ENCODE peak calls at places on chromosomes 2 and 18, in nine cellular contexts. V is GM23248, N is astrocyte of the spinal cord, C is heart right ventricle, U is dorsolateral prefrontal cortex, Z is fibroblast of mammary gland, T is epithelial cell of esophagus, L is choroid plexus epithelial cell, W is neuronal stem cell. O is an unnamed sample.

GRCh38 chr2:136136921-136137320 is 19.0 kb upstream of the CXCR4 start:
- DNase-seq in V (no peak), N (no peak), C (no peak), U (no peak), Z (no peak), T (no peak), L (no peak), W (no peak), O (peak)

GRCh38 chr2:224919472-224920110 is 122.7 kb downstream of the DOCK10 start:
- DNase-seq in V (no peak), N (no peak), C (no peak), U (no peak), Z (no peak), T (no peak), L (no peak), W (no peak), O (no peak)

GRCh38 chr18:63591725-63592124 is 4.6 kb downstream of the SERPINB13 start:
- DNase-seq in V (peak), N (no peak), C (no peak), U (no peak), Z (no peak), T (no peak), L (no peak), W (no peak), O (no peak)

GRCh38 chr2:190180313-190181065 is 118.0 kb upstream of the MSTN start:
- DNase-seq in V (peak), N (peak), C (peak), U (peak), Z (peak), T (peak), L (no peak), W (peak), O (peak)

GRCh38 chr2:98830573-98831145 is 99.7 kb upstream of the MGAT4A start:
- DNase-seq in V (no peak), N (no peak), C (no peak), U (no peak), Z (no peak), T (no peak), L (no peak), W (no peak), O (no peak)

GRCh38 chr2:111694690-111695089 is 189.3 kb downstream of the ANAPC1 start:
- DNase-seq in V (peak), N (peak), C (no peak), U (no peak), Z (peak), T (peak), L (peak), W (no peak), O (no peak)

GRCh38 chr18:13613591-13614317 is 112.6 kb downstream of the FAM210A start:
- DNase-seq in V (no peak), N (no peak), C (no peak), U (no peak), Z (no peak), T (no peak), L (no peak), W (no peak), O (no peak)

GRCh38 chr18:55607763-55608162 is 19.8 kb upstream of the TCF4 start:
- DNase-seq in V (no peak), N (no peak), C (no peak), U (no peak), Z (no peak), T (no peak), L (no peak), W (no peak), O (no peak)

GRCh38 chr2:121080013-121080772 is 204.8 kb downstream of the TFCP2L1 start:
- DNase-seq in V (peak), N (peak), C (peak), U (no peak), Z (peak), T (peak), L (peak), W (peak), O (peak)

GRCh38 chr2:25310965-25311865 is 30.5 kb downstream of the DNMT3A start:
- DNase-seq in V (no peak), N (no peak), C (peak), U (no peak), Z (no peak), T (peak), L (no peak), W (no peak), O (peak)

GRCh38 chr2:230793573-230794359 is 71.0 kb upstream of the ITM2C start:
- DNase-seq in V (peak), N (peak), C (peak), U (peak), Z (peak), T (peak), L (peak), W (no peak), O (no peak)

GRCh38 chr2:109419960-109420370 is 193.8 kb downstream of the SEPTIN10 start:
- DNase-seq in V (peak), N (no peak), C (no peak), U (peak), Z (no peak), T (no peak), L (no peak), W (no peak), O (no peak)

GRCh38 chr2:108637304-108637669 is 82.0 kb upstream of the RANBP2 start:
- DNase-seq in V (peak), N (peak), C (peak), U (peak), Z (peak), T (no peak), L (peak), W (no peak), O (no peak)

GRCh38 chr2:172011814-172012580 is 12.2 kb downstream of the METAP1D start:
- DNase-seq in V (no peak), N (no peak), C (no peak), U (no peak), Z (no peak), T (no peak), L (no peak), W (no peak), O (no peak)

GRCh38 chr2:190110131-190110530 is 47.6 kb upstream of the MSTN start:
- DNase-seq in V (peak), N (peak), C (no peak), U (no peak), Z (no peak), T (no peak), L (peak), W (no peak), O (no peak)

GRCh38 chr2:40160730-40161129 is 291.2 kb downstream of the SLC8A1 start:
- DNase-seq in V (no peak), N (no peak), C (no peak), U (no peak), Z (no peak), T (no peak), L (no peak), W (no peak), O (no peak)

GRCh38 chr18:23058746-23059440 is 76.4 kb upstream of the CABLES1 start:
- DNase-seq in V (peak), N (no peak), C (no peak), U (no peak), Z (no peak), T (no peak), L (no peak), W (no peak), O (no peak)

GRCh38 chr2:58976374-58977055 is 735.4 kb upstream of the FANCL start:
- DNase-seq in V (no peak), N (no peak), C (no peak), U (no peak), Z (no peak), T (no peak), L (no peak), W (no peak), O (no peak)

GRCh38 chr2:132489150-132489549 is 72.5 kb downstream of the GPR39 start:
- DNase-seq in V (peak), N (peak), C (peak), U (no peak), Z (no peak), T (peak), L (peak), W (peak), O (peak)

GRCh38 chr2:56613917-56614316 is 430.1 kb downstream of the CCDC85A start:
- DNase-seq in V (peak), N (peak), C (no peak), U (no peak), Z (peak), T (no peak), L (no peak), W (no peak), O (no peak)

GRCh38 chr2:176527141-176527901 is 258.1 kb downstream of the MTX2 start:
- DNase-seq in V (peak), N (no peak), C (peak), U (no peak), Z (peak), T (no peak), L (no peak), W (no peak), O (no peak)

GRCh38 chr2:8694737-8695136 is 12.9 kb downstream of the ID2 start:
- DNase-seq in V (peak), N (peak), C (no peak), U (no peak), Z (peak), T (peak), L (peak), W (no peak), O (no peak)

GRCh38 chr18:23487738-23488625 is 15.3 kb upstream of the RMC1 start:
- DNase-seq in V (peak), N (peak), C (no peak), U (no peak), Z (no peak), T (peak), L (peak), W (no peak), O (no peak)

GRCh38 chr2:74958277-74959105 is at the start of gene POLE4:
- DNase-seq in V (peak), N (peak), C (peak), U (peak), Z (peak), T (peak), L (peak), W (peak), O (peak)

GRCh38 chr2:73258186-73258912 is 24.2 kb downstream of the CCT7 start:
- DNase-seq in V (no peak), N (no peak), C (no peak), U (no peak), Z (no peak), T (no peak), L (no peak), W (no peak), O (peak)

GRCh38 chr18:28127228-28127627 is 49.7 kb downstream of the CDH2 start:
- DNase-seq in V (no peak), N (no peak), C (peak), U (no peak), Z (no peak), T (no peak), L (no peak), W (no peak), O (no peak)
- H3K4me3 ChIP-seq in V (no peak), N (no peak), C (no peak), U (no peak), Z (no peak), T (no peak), L (no peak), W (no peak), O (peak)

GRCh38 chr18:35730738-35731370 is 149.3 kb downstream of the GALNT1 start:
- DNase-seq in V (no peak), N (no peak), C (peak), U (no peak), Z (peak), T (no peak), L (no peak), W (no peak), O (no peak)
- H3K4me3 ChIP-seq in V (no peak), N (no peak), C (peak), U (peak), Z (no peak), T (no peak), L (no peak), W (no peak), O (no peak)

GRCh38 chr18:62585274-62586147 is 62.7 kb downstream of the ZCCHC2 start:
- DNase-seq in V (no peak), N (no peak), C (no peak), U (no peak), Z (no peak), T (no peak), L (no peak), W (no peak), O (no peak)

GRCh38 chr18:62587689-62588088 is 64.9 kb downstream of the ZCCHC2 start:
- DNase-seq in V (no peak), N (no peak), C (no peak), U (no peak), Z (no peak), T (no peak), L (no peak), W (no peak), O (no peak)

GRCh38 chr18:62584241-62585120 is 61.7 kb downstream of the ZCCHC2 start:
- DNase-seq in V (peak), N (peak), C (peak), U (peak), Z (peak), T (peak), L (peak), W (peak), O (peak)

GRCh38 chr18:62586781-62587487 is 64.1 kb downstream of the ZCCHC2 start:
- DNase-seq in V (no peak), N (no peak), C (no peak), U (no peak), Z (no peak), T (no peak), L (no peak), W (no peak), O (no peak)

DNA sequence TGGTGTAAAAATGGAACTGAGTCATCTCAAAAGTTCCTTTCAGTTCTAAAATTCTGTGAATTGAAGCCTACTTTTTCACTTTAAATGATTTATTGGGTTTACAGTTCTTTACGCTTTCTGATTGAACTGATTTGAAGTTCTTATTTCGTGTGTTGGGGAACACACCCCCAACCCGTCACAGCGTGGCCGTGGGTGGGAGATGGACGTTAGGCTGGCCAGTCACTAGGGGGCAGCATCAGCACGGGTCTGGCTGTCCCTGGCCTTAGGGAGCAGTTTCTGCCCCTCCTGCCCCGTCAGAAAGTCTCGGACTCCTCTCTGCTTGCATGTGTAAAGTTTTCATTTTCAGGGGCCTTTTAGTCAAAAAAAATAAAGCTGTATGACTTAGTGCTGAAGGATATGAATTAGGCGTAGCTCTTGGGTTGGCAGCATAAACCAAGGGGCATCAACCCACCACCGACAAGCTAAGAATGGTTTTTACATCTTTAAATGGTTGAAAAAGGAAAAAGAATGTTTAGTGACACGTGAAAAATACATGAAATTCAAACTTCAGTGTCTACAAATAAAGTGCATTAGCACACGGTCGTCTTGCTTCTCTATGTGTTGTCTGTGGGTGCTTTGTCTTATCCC is 63.4 kb downstream of the ZCCHC2 start:
- DNase-seq in V (peak), N (peak), C (peak), U (peak), Z (peak), T (peak), L (peak), W (peak), O (peak)
- H3K4me3 ChIP-seq in V (peak), N (no peak), C (no peak), U (peak), Z (no peak), T (no peak), L (peak), W (no peak), O (no peak)

GRCh38 chr2:161133366-161133765 is 26.9 kb upstream of the TANK start:
- DNase-seq in V (no peak), N (no peak), C (no peak), U (no peak), Z (no peak), T (no peak), L (no peak), W (no peak), O (no peak)

GRCh38 chr2:161138429-161138828 is 21.8 kb upstream of the TANK start:
- DNase-seq in V (no peak), N (no peak), C (no peak), U (no peak), Z (no peak), T (peak), L (no peak), W (no peak), O (no peak)

GRCh38 chr2:161134547-161135518 is 25.4 kb upstream of the TANK start:
- DNase-seq in V (no peak), N (peak), C (peak), U (no peak), Z (peak), T (peak), L (peak), W (no peak), O (no peak)

GRCh38 chr2:161136696-161137324 is 23.4 kb upstream of the TANK start:
- DNase-seq in V (no peak), N (peak), C (peak), U (no peak), Z (peak), T (peak), L (peak), W (no peak), O (no peak)

GRCh38 chr2:161136194-161136593 is 24.0 kb upstream of the TANK start:
- DNase-seq in V (no peak), N (peak), C (no peak), U (no peak), Z (no peak), T (no peak), L (no peak), W (no peak), O (no peak)
- H3K4me3 ChIP-seq in V (no peak), N (no peak), C (peak), U (peak), Z (no peak), T (no peak), L (no peak), W (no peak), O (no peak)

GRCh38 chr2:43426305-43427031 is 169.4 kb downstream of the THADA start:
- DNase-seq in V (peak), N (peak), C (peak), U (peak), Z (peak), T (peak), L (peak), W (no peak), O (no peak)
- H3K4me3 ChIP-seq in V (no peak), N (no peak), C (no peak), U (no peak), Z (no peak), T (no peak), L (no peak), W (no peak), O (no peak)

GRCh38 chr2:164561991-164562390 is 59.3 kb downstream of the GRB14 start:
- DNase-seq in V (no peak), N (no peak), C (no peak), U (no peak), Z (no peak), T (no peak), L (no peak), W (no peak), O (no peak)

GRCh38 chr2:164561416-164561815 is 59.9 kb downstream of the GRB14 start:
- DNase-seq in V (no peak), N (no peak), C (no peak), U (no peak), Z (no peak), T (no peak), L (no peak), W (no peak), O (no peak)

GRCh38 chr2:164560902-164561301 is 60.4 kb downstream of the GRB14 start:
- DNase-seq in V (no peak), N (no peak), C (peak), U (no peak), Z (no peak), T (no peak), L (no peak), W (no peak), O (no peak)

GRCh38 chr2:164560181-164560792 is 61.0 kb downstream of the GRB14 start:
- DNase-seq in V (peak), N (peak), C (no peak), U (no peak), Z (peak), T (peak), L (peak), W (peak), O (no peak)

GRCh38 chr2:164558450-164558849 is 62.8 kb downstream of the GRB14 start:
- DNase-seq in V (no peak), N (no peak), C (no peak), U (no peak), Z (no peak), T (no peak), L (no peak), W (no peak), O (no peak)
- H3K4me3 ChIP-seq in V (no peak), N (no peak), C (no peak), U (no peak), Z (no peak), T (no peak), L (no peak), W (no peak), O (no peak)

GRCh38 chr2:222424281-222424728 is at the start of gene SGPP2:
- DNase-seq in V (no peak), N (no peak), C (no peak), U (peak), Z (no peak), T (peak), L (no peak), W (no peak), O (peak)

GRCh38 chr2:222423632-222424280 is 587 bp upstream of the SGPP2 start:
- DNase-seq in V (no peak), N (no peak), C (no peak), U (no peak), Z (no peak), T (peak), L (no peak), W (no peak), O (no peak)

GRCh38 chr2:222427606-222428320 is 3.4 kb downstream of the SGPP2 start:
- DNase-seq in V (no peak), N (no peak), C (no peak), U (no peak), Z (no peak), T (peak), L (no peak), W (no peak), O (no peak)

GRCh38 chr2:222424729-222425671 is 657 bp downstream of the SGPP2 start:
- DNase-seq in V (no peak), N (no peak), C (no peak), U (peak), Z (no peak), T (no peak), L (no peak), W (no peak), O (peak)

GRCh38 chr2:222426836-222427130 is 2.4 kb downstream of the SGPP2 start:
- DNase-seq in V (no peak), N (no peak), C (no peak), U (no peak), Z (no peak), T (no peak), L (no peak), W (no peak), O (no peak)
- H3K4me3 ChIP-seq in V (no peak), N (no peak), C (no peak), U (no peak), Z (no peak), T (no peak), L (no peak), W (no peak), O (no peak)